ENCODE peak calls at places on chromosomes 3 and 15, in seven cellular contexts. D is AG10803, A is vagina, R is suprapubic skin, J is astrocyte of the spinal cord, U is heart left ventricle, F is PC-3. M is an unnamed sample.

GRCh38 chr3:101036676-101037075 is 43.5 kb upstream of the ABI3BP start:
- DNase-seq in D (peak; percentile 13), A (no peak), R (no peak), J (no peak), U (no peak), F (no peak), M (no peak)

GRCh38 chr3:136162322-136162721 is 33.8 kb downstream of the MSL2 start:
- DNase-seq in D (no peak), A (no peak), R (no peak), J (no peak), U (no peak), F (no peak), M (no peak)

GRCh38 chr3:169781209-169781855 is 8.1 kb downstream of the MYNN start:
- DNase-seq in D (no peak), A (no peak), R (no peak), J (no peak), U (no peak), F (no peak), M (no peak)

GRCh38 chr3:17632401-17633100 is 109.9 kb downstream of the TBC1D5 start:
- DNase-seq in D (peak; percentile 66), A (no peak), R (no peak), J (peak; percentile 77), U (no peak), F (peak; percentile 58), M (peak; percentile 78)

GRCh38 chr3:177361042-177361938 is 164.0 kb upstream of the TBL1XR1 start:
- DNase-seq in D (no peak), A (no peak), R (no peak), J (no peak), U (peak; percentile 35), F (no peak), M (no peak)

GRCh38 chr3:3765661-3766060 is 33.6 kb upstream of the LRRN1 start:
- DNase-seq in D (no peak), A (no peak), R (no peak), J (no peak), U (no peak), F (no peak), M (no peak)

GRCh38 chr3:44981220-44981619 is 5.2 kb downstream of the EXOSC7 start:
- DNase-seq in D (no peak), A (no peak), R (no peak), J (no peak), U (no peak), F (peak; percentile 56), M (peak; percentile 28)

GRCh38 chr3:76387000-76387399 is 601.7 kb upstream of the ZNF717 start:
- DNase-seq in D (no peak), A (no peak), R (no peak), J (no peak), U (no peak), F (no peak), M (no peak)

GRCh38 chr15:38002883-38003477 is 68.5 kb downstream of the TMCO5A start:
- DNase-seq in D (peak; percentile 83), A (no peak), R (no peak), J (peak; percentile 83), U (peak; percentile 55), F (peak; percentile 80), M (peak; percentile 89)

GRCh38 chr3:170563712-170564423 is 22.0 kb downstream of the SLC7A14 start:
- DNase-seq in D (peak; percentile 56), A (no peak), R (no peak), J (peak; percentile 69), U (no peak), F (peak; percentile 14), M (peak; percentile 63)

GRCh38 chr15:77083381-77084160 is 12.7 kb upstream of the TSPAN3 start:
- DNase-seq in D (peak; percentile 43), A (no peak), R (no peak), J (peak; percentile 52), U (peak; percentile 91), F (no peak), M (peak; percentile 67)

GRCh38 chr3:191329654-191330308 is 545 bp downstream of the UTS2B start:
- DNase-seq in D (peak; percentile 56), A (no peak), R (peak; percentile 74), J (peak; percentile 68), U (peak; percentile 58), F (peak; percentile 65), M (peak; percentile 65)

GRCh38 chr3:15332405-15333098 is at the start of gene SH3BP5:
- DNase-seq in D (peak; percentile 57), A (no peak), R (peak; percentile 85), J (peak; percentile 53), U (peak; percentile 83), F (peak; percentile 81), M (peak; percentile 76)

GRCh38 chr3:194161181-194162045 is 25.5 kb downstream of the HES1 start:
- DNase-seq in D (no peak), A (no peak), R (no peak), J (no peak), U (no peak), F (no peak), M (no peak)

GRCh38 chr3:61439116-61439459 is 122.3 kb upstream of the PTPRG start:
- DNase-seq in D (no peak), A (no peak), R (no peak), J (no peak), U (no peak), F (no peak), M (no peak)

GRCh38 chr3:19885468-19885867 is 48.5 kb downstream of the EFHB start:
- DNase-seq in D (peak; percentile 50), A (no peak), R (no peak), J (peak; percentile 44), U (no peak), F (peak; percentile 70), M (peak; percentile 67)

GRCh38 chr15:81161215-81161673 is 27.2 kb downstream of the CFAP161 start:
- DNase-seq in D (no peak), A (no peak), R (no peak), J (no peak), U (no peak), F (no peak), M (no peak)

GRCh38 chr3:150771600-150771999 is 8.6 kb upstream of the SIAH2 start:
- DNase-seq in D (no peak), A (no peak), R (no peak), J (no peak), U (no peak), F (no peak), M (no peak)

GRCh38 chr3:135513106-135514063 is 452.1 kb upstream of the PPP2R3A start:
- DNase-seq in D (peak; percentile 65), A (no peak), R (no peak), J (peak; percentile 29), U (no peak), F (peak; percentile 8), M (peak; percentile 50)

GRCh38 chr3:129695203-129695602 is 88.7 kb upstream of the PLXND1 start:
- DNase-seq in D (peak; percentile 87), A (no peak), R (no peak), J (no peak), U (no peak), F (no peak), M (peak; percentile 18)

GRCh38 chr3:183116051-183116614 is 16.8 kb upstream of the MCCC1 start:
- DNase-seq in D (no peak), A (no peak), R (no peak), J (no peak), U (no peak), F (peak; percentile 48), M (no peak)

GRCh38 chr15:81781316-81781868 is 264.4 kb downstream of the MEX3B start:
- DNase-seq in D (no peak), A (no peak), R (no peak), J (no peak), U (no peak), F (no peak), M (no peak)

GRCh38 chr3:50624634-50625033 is 7.7 kb downstream of the MAPKAPK3 start:
- DNase-seq in D (no peak), A (no peak), R (no peak), J (no peak), U (no peak), F (peak; percentile 80), M (no peak)

GRCh38 chr3:39383913-39384664 is 919 bp downstream of the SLC25A38 start:
- DNase-seq in D (peak; percentile 89), A (peak; percentile 95), R (peak; percentile 97), J (peak; percentile 93), U (peak; percentile 97), F (peak; percentile 96), M (peak; percentile 91)

GRCh38 chr3:114213669-114214541 is 23.5 kb downstream of the ZNF80 start:
- DNase-seq in D (peak; percentile 68), A (no peak), R (no peak), J (peak; percentile 84), U (peak; percentile 27), F (no peak), M (peak; percentile 54)

GRCh38 chr15:28153492-28154119 is 54.5 kb upstream of the OCA2 start:
- DNase-seq in D (no peak), A (no peak), R (no peak), J (no peak), U (no peak), F (no peak), M (no peak)

GRCh38 chr15:88454867-88455810 is 12.0 kb downstream of the MRPL46 start:
- DNase-seq in D (peak; percentile 78), A (peak; percentile 70), R (no peak), J (peak; percentile 62), U (peak; percentile 65), F (peak; percentile 72), M (peak; percentile 82)
- TF ChIP-seq CTCF in D (peak; percentile 78), A (peak; percentile 44), R (peak; percentile 28), J (peak; percentile 84), U (peak; percentile 47), F (peak; percentile 77), M (peak; percentile 81)

GRCh38 chr15:96595951-96596350 is 265.5 kb downstream of the NR2F2 start:
- DNase-seq in D (no peak), A (no peak), R (no peak), J (no peak), U (no peak), F (no peak), M (no peak)

DNA sequence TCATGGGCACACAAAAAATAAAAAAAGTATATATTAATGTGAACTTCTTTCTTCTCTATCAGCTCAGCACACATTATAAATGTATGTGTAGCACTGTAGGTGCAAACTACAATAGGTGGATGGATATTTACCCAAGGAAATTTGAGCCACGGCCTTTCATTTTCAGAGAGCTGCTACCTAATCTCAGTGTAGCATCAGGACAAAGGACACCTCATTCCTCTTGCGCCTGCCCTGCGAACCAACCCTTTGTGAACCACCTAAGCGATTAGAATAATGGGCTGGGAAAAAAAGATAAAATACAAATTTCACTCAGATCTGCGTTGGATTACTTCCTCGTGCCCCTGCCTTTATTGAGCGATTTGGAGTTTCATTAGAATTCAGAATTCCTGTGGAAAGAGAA is 263.2 kb downstream of the NR2F2 start:
- DNase-seq in D (no peak), A (no peak), R (no peak), J (no peak), U (no peak), F (peak; percentile 7), M (no peak)
- H3K4me3 ChIP-seq in D (no peak overlapping the region), A (no peak overlapping the region), R (no peak overlapping the region), J (no peak overlapping the region), U (no peak overlapping the region), F (no peak overlapping the region), M (no peak overlapping the region)

GRCh38 chr3:33874815-33875214 is 76.4 kb downstream of the PDCD6IP start:
- DNase-seq in D (no peak), A (no peak), R (no peak), J (no peak), U (no peak), F (no peak), M (no peak)
- TF ChIP-seq CTCF in D (no peak), A (no peak), R (no peak), J (no peak), U (no peak), F (no peak), M (no peak)

DNA sequence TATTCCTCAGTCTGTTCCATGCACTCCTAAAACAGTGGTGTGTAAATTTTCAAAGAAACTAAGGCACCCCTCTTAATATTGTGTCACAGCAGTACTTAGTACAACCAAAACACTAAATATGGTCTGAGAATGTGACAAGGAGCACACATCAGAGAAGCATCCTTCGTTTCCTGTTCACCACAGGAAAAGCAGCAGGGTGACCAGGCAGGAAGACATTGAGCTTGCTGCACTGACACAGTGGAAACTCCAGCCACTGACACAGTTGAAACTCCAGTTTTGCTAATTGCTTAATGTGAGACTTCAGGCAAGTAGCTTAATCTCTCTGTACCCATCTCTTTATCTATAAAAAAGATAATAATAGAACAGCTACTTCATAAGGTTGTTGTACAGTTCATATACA is 353.0 kb upstream of the RORA start:
- DNase-seq in D (no peak), A (no peak), R (no peak), J (no peak), U (no peak), F (no peak), M (no peak)
- H3K4me3 ChIP-seq in D (no peak overlapping the region), A (no peak overlapping the region), R (no peak overlapping the region), J (no peak overlapping the region), U (no peak overlapping the region), F (no peak overlapping the region), M (no peak overlapping the region)